ENCODE peak calls at places on chromosomes 16 and 17, in seven cellular contexts. One of them, this sample, is unnamed.

GRCh38 chr17:75846701-75847594 is 2.7 kb upstream of the UNC13D start:
- DNase-seq in activated T-cell treated with anti-CD3 and anti-CD28 coated beads for 1 hour: no peak
- DNase-seq in MCF 10A: no peak
- DNase-seq in endodermal cell: no peak
- DNase-seq in RWPE1: no peak
- DNase-seq in mesothelial cell of epicardium: no peak
- DNase-seq in T-helper 1 cell: no peak
- DNase-seq in this sample: no peak

GRCh38 chr16:87538594-87538993 is 45.8 kb upstream of the ZCCHC14 start:
- DNase-seq in mesothelial cell of epicardium: no peak
- DNase-seq in RWPE1: no peak
- DNase-seq in T-helper 1 cell: no peak
- DNase-seq in MCF 10A: no peak
- DNase-seq in activated T-cell treated with anti-CD3 and anti-CD28 coated beads for 1 hour: no peak
- DNase-seq in endodermal cell: no peak
- DNase-seq in this sample: no peak

GRCh38 chr17:69050999-69051775 is 9.5 kb downstream of the ABCA9 start:
- DNase-seq in endodermal cell: no peak
- DNase-seq in mesothelial cell of epicardium: no peak
- DNase-seq in MCF 10A: no peak
- DNase-seq in activated T-cell treated with anti-CD3 and anti-CD28 coated beads for 1 hour: no peak
- DNase-seq in RWPE1: no peak
- DNase-seq in T-helper 1 cell: no peak
- DNase-seq in this sample: no peak

GRCh38 chr17:80855196-80855967 is 136.3 kb upstream of the CHMP6 start:
- DNase-seq in MCF 10A: no peak
- DNase-seq in mesothelial cell of epicardium: no peak
- DNase-seq in RWPE1: no peak
- DNase-seq in endodermal cell: peak; percentile 45
- DNase-seq in T-helper 1 cell: no peak
- DNase-seq in activated T-cell treated with anti-CD3 and anti-CD28 coated beads for 1 hour: no peak
- DNase-seq in this sample: no peak

GRCh38 chr16:46918400-46918799 is 34.2 kb downstream of the GPT2 start:
- DNase-seq in activated T-cell treated with anti-CD3 and anti-CD28 coated beads for 1 hour: no peak
- DNase-seq in endodermal cell: no peak
- DNase-seq in RWPE1: no peak
- DNase-seq in T-helper 1 cell: no peak
- DNase-seq in mesothelial cell of epicardium: no peak
- DNase-seq in MCF 10A: no peak
- DNase-seq in this sample: no peak

GRCh38 chr17:21124096-21124495 is 2.7 kb upstream of the DHRS7B start:
- DNase-seq in activated T-cell treated with anti-CD3 and anti-CD28 coated beads for 1 hour: no peak
- DNase-seq in MCF 10A: peak; percentile 6
- DNase-seq in RWPE1: no peak
- DNase-seq in endodermal cell: peak; percentile 63
- DNase-seq in mesothelial cell of epicardium: no peak
- DNase-seq in T-helper 1 cell: no peak
- DNase-seq in this sample: no peak

GRCh38 chr16:30551781-30552180 is 6.4 kb downstream of the ZNF764 start:
- DNase-seq in activated T-cell treated with anti-CD3 and anti-CD28 coated beads for 1 hour: peak; percentile 43
- DNase-seq in endodermal cell: no peak
- DNase-seq in T-helper 1 cell: peak; percentile 59
- DNase-seq in RWPE1: no peak
- DNase-seq in MCF 10A: no peak
- DNase-seq in mesothelial cell of epicardium: no peak
- DNase-seq in this sample: no peak

GRCh38 chr17:4900231-4901107 is 1.1 kb downstream of the C17orf107 start:
- DNase-seq in T-helper 1 cell: peak; percentile 40
- DNase-seq in activated T-cell treated with anti-CD3 and anti-CD28 coated beads for 1 hour: peak; percentile 30
- DNase-seq in mesothelial cell of epicardium: no peak
- DNase-seq in MCF 10A: no peak
- DNase-seq in RWPE1: no peak
- DNase-seq in endodermal cell: peak; percentile 97
- DNase-seq in this sample: no peak

GRCh38 chr17:29677139-29677834 is 54.6 kb upstream of the CORO6 start:
- DNase-seq in mesothelial cell of epicardium: no peak
- DNase-seq in MCF 10A: no peak
- DNase-seq in endodermal cell: no peak
- DNase-seq in T-helper 1 cell: no peak
- DNase-seq in RWPE1: no peak
- DNase-seq in activated T-cell treated with anti-CD3 and anti-CD28 coated beads for 1 hour: no peak
- DNase-seq in this sample: no peak

GRCh38 chr16:56748191-56748590 is 18.3 kb downstream of the NUP93 start:
- DNase-seq in endodermal cell: no peak
- DNase-seq in T-helper 1 cell: no peak
- DNase-seq in mesothelial cell of epicardium: no peak
- DNase-seq in RWPE1: no peak
- DNase-seq in MCF 10A: no peak
- DNase-seq in activated T-cell treated with anti-CD3 and anti-CD28 coated beads for 1 hour: no peak
- DNase-seq in this sample: no peak

GRCh38 chr16:14302031-14302398 is 230.9 kb downstream of the MRTFB start:
- DNase-seq in T-helper 1 cell: no peak
- DNase-seq in RWPE1: peak; percentile 71
- DNase-seq in mesothelial cell of epicardium: no peak
- DNase-seq in MCF 10A: peak; percentile 68
- DNase-seq in endodermal cell: peak; percentile 80
- DNase-seq in activated T-cell treated with anti-CD3 and anti-CD28 coated beads for 1 hour: no peak
- DNase-seq in this sample: peak; percentile 46

GRCh38 chr17:80123791-80124190 is 22.4 kb downstream of the GAA start:
- DNase-seq in T-helper 1 cell: no peak
- DNase-seq in endodermal cell: no peak
- DNase-seq in RWPE1: no peak
- DNase-seq in mesothelial cell of epicardium: peak; percentile 36
- DNase-seq in MCF 10A: peak; percentile 41
- DNase-seq in activated T-cell treated with anti-CD3 and anti-CD28 coated beads for 1 hour: no peak
- DNase-seq in this sample: no peak

GRCh38 chr17:17684901-17685774 is 3.9 kb downstream of the RAI1 start:
- DNase-seq in endodermal cell: peak; percentile 74
- DNase-seq in activated T-cell treated with anti-CD3 and anti-CD28 coated beads for 1 hour: no peak
- DNase-seq in mesothelial cell of epicardium: no peak
- DNase-seq in T-helper 1 cell: no peak
- DNase-seq in RWPE1: no peak
- DNase-seq in MCF 10A: peak; percentile 33
- DNase-seq in this sample: no peak

GRCh38 chr16:937723-938122 is 33.1 kb downstream of the LMF1 start:
- DNase-seq in mesothelial cell of epicardium: no peak
- DNase-seq in RWPE1: no peak
- DNase-seq in activated T-cell treated with anti-CD3 and anti-CD28 coated beads for 1 hour: no peak
- DNase-seq in MCF 10A: no peak
- DNase-seq in endodermal cell: no peak
- DNase-seq in T-helper 1 cell: no peak
- DNase-seq in this sample: no peak

GRCh38 chr17:19304209-19304608 is 58.3 kb downstream of the B9D1 start:
- DNase-seq in T-helper 1 cell: no peak
- DNase-seq in mesothelial cell of epicardium: no peak
- DNase-seq in RWPE1: no peak
- DNase-seq in endodermal cell: peak; percentile 36
- DNase-seq in MCF 10A: no peak
- DNase-seq in activated T-cell treated with anti-CD3 and anti-CD28 coated beads for 1 hour: no peak
- DNase-seq in this sample: peak; percentile 60

GRCh38 chr16:68366062-68366461 is 55.2 kb downstream of the PRMT7 start:
- DNase-seq in T-helper 1 cell: no peak
- DNase-seq in mesothelial cell of epicardium: no peak
- DNase-seq in MCF 10A: no peak
- DNase-seq in activated T-cell treated with anti-CD3 and anti-CD28 coated beads for 1 hour: no peak
- DNase-seq in endodermal cell: no peak
- DNase-seq in RWPE1: no peak
- DNase-seq in this sample: no peak

GRCh38 chr16:11133344-11133921 is 122.6 kb downstream of the SOCS1 start:
- DNase-seq in MCF 10A: peak; percentile 88
- DNase-seq in activated T-cell treated with anti-CD3 and anti-CD28 coated beads for 1 hour: no peak
- DNase-seq in T-helper 1 cell: no peak
- DNase-seq in mesothelial cell of epicardium: peak; percentile 57
- DNase-seq in RWPE1: peak; percentile 92
- DNase-seq in endodermal cell: no peak
- DNase-seq in this sample: no peak

GRCh38 chr16:8631373-8631772 is 9.9 kb downstream of the METTL22 start:
- DNase-seq in MCF 10A: no peak
- DNase-seq in mesothelial cell of epicardium: no peak
- DNase-seq in RWPE1: no peak
- DNase-seq in T-helper 1 cell: no peak
- DNase-seq in activated T-cell treated with anti-CD3 and anti-CD28 coated beads for 1 hour: no peak
- DNase-seq in endodermal cell: no peak
- DNase-seq in this sample: no peak

GRCh38 chr16:88700636-88701482 is 5.3 kb downstream of the RNF166 start:
- DNase-seq in RWPE1: no peak
- DNase-seq in endodermal cell: no peak
- DNase-seq in T-helper 1 cell: peak; percentile 92
- DNase-seq in activated T-cell treated with anti-CD3 and anti-CD28 coated beads for 1 hour: peak; percentile 91
- DNase-seq in mesothelial cell of epicardium: no peak
- DNase-seq in MCF 10A: no peak
- DNase-seq in this sample: peak; percentile 69

GRCh38 chr16:24372824-24373223 is 116.7 kb downstream of the CACNG3 start:
- DNase-seq in RWPE1: no peak
- DNase-seq in T-helper 1 cell: no peak
- DNase-seq in MCF 10A: no peak
- DNase-seq in activated T-cell treated with anti-CD3 and anti-CD28 coated beads for 1 hour: no peak
- DNase-seq in mesothelial cell of epicardium: no peak
- DNase-seq in endodermal cell: no peak
- DNase-seq in this sample: peak; percentile 25

GRCh38 chr17:63647936-63648335 is 25.7 kb downstream of the MAP3K3 start:
- DNase-seq in RWPE1: no peak
- DNase-seq in activated T-cell treated with anti-CD3 and anti-CD28 coated beads for 1 hour: no peak
- DNase-seq in T-helper 1 cell: no peak
- DNase-seq in endodermal cell: peak; percentile 71
- DNase-seq in MCF 10A: no peak
- DNase-seq in mesothelial cell of epicardium: no peak
- DNase-seq in this sample: no peak

GRCh38 chr17:36611345-36612072 is 10.1 kb downstream of the MRM1 start:
- DNase-seq in MCF 10A: peak; percentile 79
- DNase-seq in mesothelial cell of epicardium: no peak
- DNase-seq in activated T-cell treated with anti-CD3 and anti-CD28 coated beads for 1 hour: no peak
- DNase-seq in T-helper 1 cell: no peak
- DNase-seq in endodermal cell: no peak
- DNase-seq in RWPE1: peak; percentile 70
- DNase-seq in this sample: no peak

GRCh38 chr17:1590031-1590746 is 27.6 kb upstream of the PITPNA start:
- DNase-seq in mesothelial cell of epicardium: no peak
- DNase-seq in T-helper 1 cell: no peak
- DNase-seq in activated T-cell treated with anti-CD3 and anti-CD28 coated beads for 1 hour: no peak
- DNase-seq in endodermal cell: peak; percentile 91
- DNase-seq in RWPE1: peak; percentile 95
- DNase-seq in MCF 10A: peak; percentile 94
- DNase-seq in this sample: no peak

GRCh38 chr16:11848842-11849241 is 2.5 kb downstream of the RSL1D1 start:
- DNase-seq in activated T-cell treated with anti-CD3 and anti-CD28 coated beads for 1 hour: no peak
- DNase-seq in endodermal cell: no peak
- DNase-seq in mesothelial cell of epicardium: no peak
- DNase-seq in T-helper 1 cell: no peak
- DNase-seq in MCF 10A: peak; percentile 59
- DNase-seq in RWPE1: no peak
- DNase-seq in this sample: no peak

GRCh38 chr16:30728904-30729672 is 19.1 kb upstream of the PHKG2 start:
- DNase-seq in MCF 10A: no peak
- DNase-seq in T-helper 1 cell: no peak
- DNase-seq in endodermal cell: no peak
- DNase-seq in activated T-cell treated with anti-CD3 and anti-CD28 coated beads for 1 hour: no peak
- DNase-seq in mesothelial cell of epicardium: no peak
- DNase-seq in RWPE1: no peak
- DNase-seq in this sample: no peak

GRCh38 chr16:3065069-3065741 is at the start of gene IL32:
- DNase-seq in T-helper 1 cell: peak; percentile 38
- DNase-seq in mesothelial cell of epicardium: no peak
- DNase-seq in MCF 10A: peak; percentile 67
- DNase-seq in endodermal cell: no peak
- DNase-seq in activated T-cell treated with anti-CD3 and anti-CD28 coated beads for 1 hour: peak; percentile 60
- DNase-seq in RWPE1: peak; percentile 56
- DNase-seq in this sample: no peak

GRCh38 chr16:28859326-28859725 is 4.3 kb upstream of the SH2B1 start:
- DNase-seq in T-helper 1 cell: no peak
- DNase-seq in endodermal cell: no peak
- DNase-seq in activated T-cell treated with anti-CD3 and anti-CD28 coated beads for 1 hour: no peak
- DNase-seq in MCF 10A: no peak
- DNase-seq in mesothelial cell of epicardium: no peak
- DNase-seq in RWPE1: no peak
- DNase-seq in this sample: no peak

GRCh38 chr17:80248001-80248893 is 12.4 kb upstream of the RNF213 start:
- DNase-seq in activated T-cell treated with anti-CD3 and anti-CD28 coated beads for 1 hour: no peak
- DNase-seq in mesothelial cell of epicardium: no peak
- DNase-seq in T-helper 1 cell: no peak
- DNase-seq in RWPE1: no peak
- DNase-seq in MCF 10A: no peak
- DNase-seq in endodermal cell: no peak
- DNase-seq in this sample: no peak

GRCh38 chr16:50269061-50269705 is 2.8 kb downstream of the ADCY7 start:
- DNase-seq in endodermal cell: no peak
- DNase-seq in activated T-cell treated with anti-CD3 and anti-CD28 coated beads for 1 hour: no peak
- DNase-seq in RWPE1: no peak
- DNase-seq in MCF 10A: no peak
- DNase-seq in mesothelial cell of epicardium: no peak
- DNase-seq in T-helper 1 cell: no peak
- DNase-seq in this sample: no peak

GRCh38 chr17:5630434-5630833 is 46.1 kb upstream of the NLRP1 start:
- DNase-seq in MCF 10A: no peak
- DNase-seq in T-helper 1 cell: no peak
- DNase-seq in activated T-cell treated with anti-CD3 and anti-CD28 coated beads for 1 hour: no peak
- DNase-seq in endodermal cell: no peak
- DNase-seq in mesothelial cell of epicardium: no peak
- DNase-seq in RWPE1: no peak
- DNase-seq in this sample: no peak

GRCh38 chr16:88639231-88640038 is 1.1 kb downstream of the IL17C start:
- DNase-seq in activated T-cell treated with anti-CD3 and anti-CD28 coated beads for 1 hour: no peak
- DNase-seq in T-helper 1 cell: no peak
- DNase-seq in mesothelial cell of epicardium: no peak
- DNase-seq in RWPE1: no peak
- DNase-seq in endodermal cell: peak; percentile 94
- DNase-seq in MCF 10A: peak; percentile 22
- DNase-seq in this sample: no peak

GRCh38 chr17:74852237-74853047 is 7.2 kb downstream of the GRIN2C start:
- DNase-seq in mesothelial cell of epicardium: peak; percentile 70
- DNase-seq in endodermal cell: peak; percentile 98
- DNase-seq in activated T-cell treated with anti-CD3 and anti-CD28 coated beads for 1 hour: peak; percentile 38
- DNase-seq in T-helper 1 cell: peak; percentile 33
- DNase-seq in MCF 10A: no peak
- DNase-seq in RWPE1: peak; percentile 70
- DNase-seq in this sample: no peak

GRCh38 chr16:84583995-84584394 is 33.9 kb downstream of the COTL1 start:
- DNase-seq in activated T-cell treated with anti-CD3 and anti-CD28 coated beads for 1 hour: no peak
- DNase-seq in T-helper 1 cell: no peak
- DNase-seq in RWPE1: no peak
- DNase-seq in mesothelial cell of epicardium: no peak
- DNase-seq in endodermal cell: no peak
- DNase-seq in MCF 10A: no peak
- DNase-seq in this sample: peak; percentile 58

GRCh38 chr16:23710008-23710407 is 3.0 kb downstream of the ERN2 start:
- DNase-seq in T-helper 1 cell: no peak
- DNase-seq in endodermal cell: no peak
- DNase-seq in mesothelial cell of epicardium: no peak
- DNase-seq in activated T-cell treated with anti-CD3 and anti-CD28 coated beads for 1 hour: no peak
- DNase-seq in MCF 10A: no peak
- DNase-seq in RWPE1: no peak
- DNase-seq in this sample: no peak

GRCh38 chr16:87263418-87264052 is 53.7 kb downstream of the C16orf95 start:
- DNase-seq in mesothelial cell of epicardium: no peak
- DNase-seq in MCF 10A: peak; percentile 26
- DNase-seq in activated T-cell treated with anti-CD3 and anti-CD28 coated beads for 1 hour: no peak
- DNase-seq in RWPE1: no peak
- DNase-seq in T-helper 1 cell: no peak
- DNase-seq in endodermal cell: no peak
- DNase-seq in this sample: no peak